ENCODE peak calls at places on chromosomes 16 and 17, in four cellular contexts. U is AG08396, M is fibroblast of lung, B is heart right ventricle. W is an unnamed sample.

GRCh38 chr17:3891626-3892094 is 1.2 kb downstream of the CAMKK1 start:
- DNase-seq in U (no peak), M (no peak), B (no peak), W (no peak)

GRCh38 chr16:84093879-84094270 is 22.9 kb downstream of the MBTPS1 start:
- DNase-seq in U (no peak), M (no peak), B (no peak), W (no peak)

GRCh38 chr16:56625140-56625942 is at the start of gene MT1E:
- DNase-seq in U (peak), M (peak), B (peak), W (no peak)

GRCh38 chr16:88744839-88745521 is 38.7 kb downstream of the CTU2 start:
- DNase-seq in U (no peak), M (no peak), B (no peak), W (no peak)

GRCh38 chr16:47676628-47677177 is 215.6 kb downstream of the PHKB start:
- DNase-seq in U (no peak), M (no peak), B (no peak), W (no peak)

GRCh38 chr17:4004517-4005295 is 40.5 kb upstream of the ATP2A3 start:
- DNase-seq in U (peak), M (peak), B (peak), W (peak)

GRCh38 chr17:45867702-45868101 is 23.0 kb downstream of the SPPL2C start:
- DNase-seq in U (no peak), M (no peak), B (no peak), W (peak)

GRCh38 chr16:77758508-77758907 is 29.9 kb upstream of the VAT1L start:
- DNase-seq in U (no peak), M (no peak), B (no peak), W (no peak)

GRCh38 chr17:77859035-77859360 is 99.5 kb upstream of the TNRC6C start:
- DNase-seq in U (no peak), M (no peak), B (peak), W (no peak)

GRCh38 chr17:75181608-75182318 is 996 bp downstream of the SUMO2 start:
- DNase-seq in U (peak), M (peak), B (no peak), W (peak)

GRCh38 chr16:26454102-26454501 is 612.6 kb upstream of the C16orf82 start:
- DNase-seq in U (no peak), M (no peak), B (no peak), W (no peak)

GRCh38 chr16:8258523-8258922 is 331.8 kb downstream of the TMEM114 start:
- DNase-seq in U (no peak), M (no peak), B (no peak), W (no peak)

GRCh38 chr17:44595216-44595775 is 38.0 kb downstream of the FZD2 start:
- DNase-seq in U (no peak), M (no peak), B (no peak), W (no peak)

GRCh38 chr17:80908206-80908605 is 83.4 kb upstream of the CHMP6 start:
- DNase-seq in U (no peak), M (no peak), B (no peak), W (no peak)

GRCh38 chr16:12203780-12204351 is 227.3 kb downstream of the SNX29 start:
- DNase-seq in U (no peak), M (no peak), B (no peak), W (no peak)

GRCh38 chr17:83002118-83002805 is 77.1 kb upstream of the METRNL start:
- DNase-seq in U (no peak), M (no peak), B (no peak), W (no peak)

GRCh38 chr17:18028684-18029540 is 10.1 kb downstream of the ATPAF2 start:
- DNase-seq in U (no peak), M (no peak), B (no peak), W (no peak)

GRCh38 chr17:74190154-74190553 is 13.3 kb upstream of the RPL38 start:
- DNase-seq in U (peak), M (peak), B (no peak), W (peak)

GRCh38 chr17:60970741-60971140 is 293.1 kb downstream of the BCAS3 start:
- DNase-seq in U (no peak), M (no peak), B (no peak), W (no peak)

GRCh38 chr16:67116388-67117311 is 6.9 kb downstream of the PHAF1 start:
- DNase-seq in U (no peak), M (no peak), B (no peak), W (no peak)

GRCh38 chr16:19777061-19777460 is 59.0 kb downstream of the IQCK start:
- DNase-seq in U (no peak), M (no peak), B (no peak), W (no peak)

GRCh38 chr17:27318228-27318627 is 24.3 kb downstream of the WSB1 start:
- DNase-seq in U (no peak), M (no peak), B (no peak), W (no peak)

GRCh38 chr16:67594956-67595355 is 32.6 kb downstream of the CTCF start:
- DNase-seq in U (peak), M (peak), B (no peak), W (no peak)

GRCh38 chr17:77363821-77364361 is 223.1 kb downstream of the SEC14L1 start:
- DNase-seq in U (no peak), M (peak), B (peak), W (no peak)

GRCh38 chr17:63222655-63223054 is 223.5 kb downstream of the CYB561 start:
- DNase-seq in U (no peak), M (peak), B (no peak), W (peak)

GRCh38 chr17:77332034-77332971 is 191.5 kb downstream of the SEC14L1 start:
- DNase-seq in U (peak), M (no peak), B (no peak), W (peak)

GRCh38 chr17:17503566-17504130 is 7.5 kb upstream of the RASD1 start:
- DNase-seq in U (no peak), M (no peak), B (no peak), W (no peak)

GRCh38 chr17:21214777-21215541 is 998 bp upstream of the TMEM11 start:
- DNase-seq in U (peak), M (peak), B (no peak), W (peak)

GRCh38 chr17:82241183-82241925 is 12.5 kb downstream of the SLC16A3 start:
- DNase-seq in U (peak), M (peak), B (peak), W (no peak)

GRCh38 chr17:78573955-78574354 is 3.2 kb downstream of the DNAH17 start:
- DNase-seq in U (no peak), M (no peak), B (no peak), W (peak)

GRCh38 chr16:58085584-58086251 is 43.5 kb downstream of the CFAP20 start:
- DNase-seq in U (no peak), M (no peak), B (no peak), W (no peak)

GRCh38 chr16:67844441-67844840 is 2.3 kb upstream of the NUTF2 start:
- DNase-seq in U (peak), M (no peak), B (no peak), W (peak)

W was measured in NAMALWA.